ENCODE peak calls at places on chromosomes 13 and 19, in six cellular contexts. One of them, this sample, is unnamed.

GRCh38 chr19:12720851-12721655 is 2.7 kb downstream of the TNPO2 start:
- DNase-seq in right lobe of liver: peak; percentile 38
- DNase-seq in upper lobe of right lung: no peak
- DNase-seq in hepatocyte: peak; percentile 49
- DNase-seq in uterus: no peak
- DNase-seq in fibroblast of lung: peak; percentile 22
- DNase-seq in this sample: no peak

GRCh38 chr19:36847968-36848367 is 2.7 kb upstream of the ZNF345 start:
- DNase-seq in hepatocyte: no peak
- DNase-seq in upper lobe of right lung: no peak
- DNase-seq in fibroblast of lung: no peak
- DNase-seq in uterus: no peak
- DNase-seq in right lobe of liver: no peak
- DNase-seq in this sample: no peak

GRCh38 chr19:21584532-21584931 is 79.1 kb downstream of the ZNF429 start:
- DNase-seq in uterus: no peak
- DNase-seq in upper lobe of right lung: no peak
- DNase-seq in fibroblast of lung: no peak
- DNase-seq in hepatocyte: no peak
- DNase-seq in right lobe of liver: no peak
- DNase-seq in this sample: no peak

GRCh38 chr13:48769107-48769704 is 115.5 kb downstream of the CYSLTR2 start:
- DNase-seq in hepatocyte: peak; percentile 94
- DNase-seq in uterus: peak; percentile 83
- DNase-seq in right lobe of liver: peak; percentile 34
- DNase-seq in upper lobe of right lung: no peak
- DNase-seq in fibroblast of lung: peak; percentile 95
- DNase-seq in this sample: peak; percentile 61

GRCh38 chr19:3055741-3056453 is 6.4 kb downstream of the TLE5 start:
- DNase-seq in right lobe of liver: no peak
- DNase-seq in fibroblast of lung: no peak
- DNase-seq in upper lobe of right lung: peak; percentile 82
- DNase-seq in hepatocyte: peak; percentile 63
- DNase-seq in uterus: peak; percentile 65
- DNase-seq in this sample: no peak

GRCh38 chr13:41273806-41274441 is 10.5 kb upstream of the MTRF1 start:
- DNase-seq in right lobe of liver: no peak
- DNase-seq in upper lobe of right lung: no peak
- DNase-seq in uterus: no peak
- DNase-seq in hepatocyte: no peak
- DNase-seq in fibroblast of lung: no peak
- DNase-seq in this sample: no peak

GRCh38 chr13:113837554-113838355 is 26.1 kb downstream of the GAS6 start:
- DNase-seq in uterus: peak; percentile 98
- DNase-seq in right lobe of liver: peak; percentile 93
- DNase-seq in upper lobe of right lung: peak; percentile 89
- DNase-seq in fibroblast of lung: peak; percentile 99
- DNase-seq in hepatocyte: peak; percentile 93
- DNase-seq in this sample: no peak

GRCh38 chr13:91045351-91046034 is 302.0 kb upstream of the MIR17HG start:
- DNase-seq in fibroblast of lung: peak; percentile 29
- DNase-seq in hepatocyte: peak; percentile 13
- DNase-seq in upper lobe of right lung: no peak
- DNase-seq in right lobe of liver: no peak
- DNase-seq in uterus: no peak
- DNase-seq in this sample: no peak

GRCh38 chr13:52617070-52618060 is 24.9 kb upstream of the HNRNPA1L2 start:
- DNase-seq in upper lobe of right lung: peak; percentile 88
- DNase-seq in hepatocyte: peak; percentile 90
- DNase-seq in right lobe of liver: peak; percentile 71
- DNase-seq in fibroblast of lung: peak; percentile 88
- DNase-seq in uterus: peak; percentile 81
- DNase-seq in this sample: peak; percentile 78

GRCh38 chr13:99908129-99908805 is 63.3 kb downstream of the ZIC5 start:
- DNase-seq in fibroblast of lung: peak; percentile 7
- DNase-seq in uterus: no peak
- DNase-seq in upper lobe of right lung: no peak
- DNase-seq in right lobe of liver: peak; percentile 54
- DNase-seq in hepatocyte: no peak
- DNase-seq in this sample: no peak

GRCh38 chr13:23725922-23726321 is 155.7 kb downstream of the TNFRSF19 start:
- DNase-seq in right lobe of liver: no peak
- DNase-seq in fibroblast of lung: peak; percentile 29
- DNase-seq in uterus: no peak
- DNase-seq in upper lobe of right lung: no peak
- DNase-seq in hepatocyte: no peak
- DNase-seq in this sample: no peak

GRCh38 chr19:47284324-47284899 is 9.7 kb downstream of the INAFM1 start:
- DNase-seq in right lobe of liver: no peak
- DNase-seq in fibroblast of lung: peak; percentile 70
- DNase-seq in hepatocyte: peak; percentile 79
- DNase-seq in uterus: peak; percentile 33
- DNase-seq in upper lobe of right lung: no peak
- DNase-seq in this sample: no peak

GRCh38 chr13:73956101-73956500 is 178.1 kb downstream of the KLF12 start:
- DNase-seq in uterus: no peak
- DNase-seq in upper lobe of right lung: no peak
- DNase-seq in fibroblast of lung: no peak
- DNase-seq in hepatocyte: no peak
- DNase-seq in right lobe of liver: no peak
- DNase-seq in this sample: no peak

GRCh38 chr13:75876371-75877050 is 240.4 kb downstream of the LMO7 start:
- DNase-seq in right lobe of liver: no peak
- DNase-seq in hepatocyte: peak; percentile 74
- DNase-seq in upper lobe of right lung: peak; percentile 63
- DNase-seq in uterus: peak; percentile 49
- DNase-seq in fibroblast of lung: peak; percentile 82
- DNase-seq in this sample: peak; percentile 18

GRCh38 chr13:43764349-43764748 is 22.4 kb downstream of the ENOX1 start:
- DNase-seq in uterus: no peak
- DNase-seq in fibroblast of lung: no peak
- DNase-seq in hepatocyte: no peak
- DNase-seq in right lobe of liver: no peak
- DNase-seq in upper lobe of right lung: no peak
- DNase-seq in this sample: no peak

GRCh38 chr19:44725684-44726083 is 22.8 kb upstream of the BCL3 start:
- DNase-seq in hepatocyte: no peak
- DNase-seq in uterus: no peak
- DNase-seq in right lobe of liver: peak; percentile 60
- DNase-seq in upper lobe of right lung: peak; percentile 55
- DNase-seq in fibroblast of lung: no peak
- DNase-seq in this sample: no peak

GRCh38 chr19:14786421-14786851 is 8.1 kb upstream of the ADGRE2 start:
- DNase-seq in right lobe of liver: peak; percentile 45
- DNase-seq in fibroblast of lung: peak; percentile 8
- DNase-seq in hepatocyte: peak; percentile 25
- DNase-seq in uterus: no peak
- DNase-seq in upper lobe of right lung: no peak
- DNase-seq in this sample: peak; percentile 7

GRCh38 chr13:20442798-20443381 is 82.8 kb downstream of the CRYL1 start:
- DNase-seq in upper lobe of right lung: no peak
- DNase-seq in right lobe of liver: no peak
- DNase-seq in fibroblast of lung: no peak
- DNase-seq in hepatocyte: no peak
- DNase-seq in uterus: no peak
- DNase-seq in this sample: no peak

GRCh38 chr19:1064661-1065605 is 2.0 kb upstream of the ARHGAP45 start:
- DNase-seq in right lobe of liver: peak; percentile 78
- DNase-seq in fibroblast of lung: peak; percentile 69
- DNase-seq in hepatocyte: peak; percentile 84
- DNase-seq in upper lobe of right lung: peak; percentile 89
- DNase-seq in uterus: no peak
- DNase-seq in this sample: peak; percentile 59

GRCh38 chr19:33022472-33023116 is 42.1 kb downstream of the RHPN2 start:
- DNase-seq in hepatocyte: no peak
- DNase-seq in upper lobe of right lung: no peak
- DNase-seq in uterus: no peak
- DNase-seq in right lobe of liver: no peak
- DNase-seq in fibroblast of lung: no peak
- DNase-seq in this sample: no peak

GRCh38 chr13:44786724-44787123 is 202.5 kb downstream of the NUFIP1 start:
- DNase-seq in upper lobe of right lung: no peak
- DNase-seq in uterus: no peak
- DNase-seq in fibroblast of lung: peak; percentile 63
- DNase-seq in right lobe of liver: no peak
- DNase-seq in hepatocyte: no peak
- DNase-seq in this sample: no peak

GRCh38 chr13:25771208-25771607 is 280.6 kb downstream of the SHISA2 start:
- DNase-seq in right lobe of liver: no peak
- DNase-seq in upper lobe of right lung: no peak
- DNase-seq in hepatocyte: no peak
- DNase-seq in fibroblast of lung: no peak
- DNase-seq in uterus: no peak
- DNase-seq in this sample: no peak

GRCh38 chr13:42174344-42175162 is 97.4 kb upstream of the AKAP11 start:
- DNase-seq in uterus: no peak
- DNase-seq in hepatocyte: peak; percentile 21
- DNase-seq in fibroblast of lung: peak; percentile 26
- DNase-seq in upper lobe of right lung: no peak
- DNase-seq in right lobe of liver: no peak
- DNase-seq in this sample: no peak

GRCh38 chr19:55836340-55836739 is at the start of gene NLRP4:
- DNase-seq in hepatocyte: no peak
- DNase-seq in fibroblast of lung: no peak
- DNase-seq in upper lobe of right lung: no peak
- DNase-seq in uterus: no peak
- DNase-seq in right lobe of liver: no peak
- DNase-seq in this sample: no peak

GRCh38 chr19:38037151-38037611 is 130.2 kb downstream of the SIPA1L3 start:
- DNase-seq in fibroblast of lung: no peak
- DNase-seq in uterus: no peak
- DNase-seq in upper lobe of right lung: no peak
- DNase-seq in right lobe of liver: no peak
- DNase-seq in hepatocyte: no peak
- DNase-seq in this sample: no peak

GRCh38 chr19:38061294-38061693 is 154.3 kb downstream of the SIPA1L3 start:
- DNase-seq in fibroblast of lung: peak; percentile 71
- DNase-seq in upper lobe of right lung: no peak
- DNase-seq in hepatocyte: no peak
- DNase-seq in uterus: no peak
- DNase-seq in right lobe of liver: no peak
- DNase-seq in this sample: no peak

GRCh38 chr13:41075034-41075433 is 13.7 kb downstream of the WBP4 start:
- DNase-seq in hepatocyte: peak; percentile 67
- DNase-seq in fibroblast of lung: peak; percentile 69
- DNase-seq in right lobe of liver: no peak
- DNase-seq in upper lobe of right lung: no peak
- DNase-seq in uterus: no peak
- DNase-seq in this sample: peak; percentile 13

GRCh38 chr19:18205180-18205915 is 1.5 kb upstream of the RAB3A start:
- DNase-seq in uterus: peak; percentile 91
- DNase-seq in upper lobe of right lung: peak; percentile 87
- DNase-seq in fibroblast of lung: peak; percentile 82
- DNase-seq in right lobe of liver: peak; percentile 80
- DNase-seq in hepatocyte: peak; percentile 84
- DNase-seq in this sample: no peak

GRCh38 chr13:112959701-112960542 is 9.1 kb upstream of the MCF2L start:
- DNase-seq in hepatocyte: no peak
- DNase-seq in uterus: no peak
- DNase-seq in fibroblast of lung: no peak
- DNase-seq in right lobe of liver: peak; percentile 10
- DNase-seq in upper lobe of right lung: peak; percentile 56
- DNase-seq in this sample: no peak

GRCh38 chr19:16326401-16327130 is 1.9 kb downstream of the KLF2 start:
- DNase-seq in uterus: no peak
- DNase-seq in hepatocyte: no peak
- DNase-seq in right lobe of liver: peak; percentile 40
- DNase-seq in upper lobe of right lung: peak; percentile 68
- DNase-seq in fibroblast of lung: no peak
- DNase-seq in this sample: peak; percentile 53

GRCh38 chr19:8460516-8461298 is 15.9 kb downstream of the HNRNPM start:
- DNase-seq in hepatocyte: no peak
- DNase-seq in right lobe of liver: no peak
- DNase-seq in fibroblast of lung: no peak
- DNase-seq in uterus: no peak
- DNase-seq in upper lobe of right lung: no peak
- DNase-seq in this sample: no peak
- H3K27ac ChIP-seq in hepatocyte: peak overlapping the region; percentile 47
- H3K27ac ChIP-seq in right lobe of liver: no peak overlapping the region
- H3K27ac ChIP-seq in fibroblast of lung: peak overlapping the region; percentile 50
- H3K27ac ChIP-seq in uterus: peak overlapping the region; percentile 49
- H3K27ac ChIP-seq in upper lobe of right lung: no peak overlapping the region
- H3K27ac ChIP-seq in this sample: no peak overlapping the region

GRCh38 chr19:39908803-39909202 is 25.6 kb downstream of the FCGBP start:
- DNase-seq in right lobe of liver: no peak
- DNase-seq in upper lobe of right lung: no peak
- DNase-seq in uterus: no peak
- DNase-seq in hepatocyte: no peak
- DNase-seq in fibroblast of lung: no peak
- DNase-seq in this sample: no peak
- H3K27ac ChIP-seq in right lobe of liver: no peak overlapping the region
- H3K27ac ChIP-seq in upper lobe of right lung: no peak overlapping the region
- H3K27ac ChIP-seq in uterus: no peak overlapping the region
- H3K27ac ChIP-seq in hepatocyte: no peak overlapping the region
- H3K27ac ChIP-seq in fibroblast of lung: no peak overlapping the region
- H3K27ac ChIP-seq in this sample: no peak overlapping the region

DNA sequence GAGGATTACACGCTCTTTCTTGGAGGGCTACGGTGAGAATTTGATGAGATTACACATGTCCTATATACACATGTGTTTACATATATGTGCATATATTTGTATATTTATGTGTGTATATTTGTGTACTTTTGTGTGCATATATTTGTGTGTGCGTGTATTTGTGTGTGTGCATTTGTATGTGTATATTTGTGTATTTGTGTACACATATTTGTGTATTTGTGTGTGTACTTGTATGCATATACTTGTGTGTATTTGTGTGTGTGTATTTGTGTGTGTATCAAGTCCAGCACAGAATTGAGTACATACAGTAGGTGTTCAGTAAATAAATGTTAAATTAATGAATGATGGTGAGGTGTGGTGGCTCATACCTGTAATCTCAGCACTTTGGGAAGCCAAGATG is 1.8 kb downstream of the TMEM143 start:
- DNase-seq in upper lobe of right lung: no peak
- DNase-seq in right lobe of liver: no peak
- DNase-seq in uterus: no peak
- DNase-seq in hepatocyte: no peak
- DNase-seq in fibroblast of lung: no peak
- DNase-seq in this sample: no peak
- H3K27ac ChIP-seq in upper lobe of right lung: no peak overlapping the region
- H3K27ac ChIP-seq in right lobe of liver: no peak overlapping the region
- H3K27ac ChIP-seq in uterus: no peak overlapping the region
- H3K27ac ChIP-seq in hepatocyte: no peak overlapping the region
- H3K27ac ChIP-seq in fibroblast of lung: no peak overlapping the region
- H3K27ac ChIP-seq in this sample: no peak overlapping the region

DNA sequence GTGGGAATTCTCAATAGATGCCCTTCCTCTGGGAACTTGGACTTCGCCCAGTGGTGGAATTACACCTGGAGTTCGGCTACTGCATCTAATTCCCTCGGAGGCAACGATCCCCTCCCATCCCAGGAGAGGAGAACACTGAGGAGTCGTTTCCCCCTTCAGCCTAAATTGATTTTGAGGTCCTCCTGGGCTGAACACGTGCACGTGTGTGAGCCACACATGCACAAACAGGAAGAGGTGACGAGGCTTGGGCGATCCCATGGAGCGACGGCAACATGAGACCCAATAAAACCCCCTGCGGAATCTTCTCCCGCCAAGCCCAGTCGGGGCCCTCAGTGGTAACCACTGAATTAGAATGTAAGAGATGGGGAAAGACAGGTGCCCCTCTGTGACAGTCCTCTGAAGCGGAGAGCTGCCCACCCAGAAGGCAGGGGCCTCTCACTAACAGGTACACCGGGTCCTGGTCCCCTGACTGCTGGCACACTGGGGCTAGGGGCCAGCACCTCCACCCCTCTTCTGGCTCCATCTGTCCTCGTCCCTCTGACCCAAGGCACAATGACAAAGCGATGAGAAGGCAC is 4.5 kb downstream of the MLLT1 start:
- DNase-seq in hepatocyte: no peak
- DNase-seq in upper lobe of right lung: no peak
- DNase-seq in uterus: no peak
- DNase-seq in fibroblast of lung: no peak
- DNase-seq in right lobe of liver: no peak
- DNase-seq in this sample: no peak
- H3K27ac ChIP-seq in hepatocyte: peak overlapping the region; percentile 94
- H3K27ac ChIP-seq in upper lobe of right lung: peak overlapping the region; percentile 87
- H3K27ac ChIP-seq in uterus: peak overlapping the region; percentile 93
- H3K27ac ChIP-seq in fibroblast of lung: peak overlapping the region; percentile 96
- H3K27ac ChIP-seq in right lobe of liver: peak overlapping the region; percentile 78
- H3K27ac ChIP-seq in this sample: no peak overlapping the region

This sample was measured in CD4-positive, alpha-beta T cell.